ENCODE peak calls at places on chromosomes 16 and 17, in eight cellular contexts. G, E, R, J, D, S, M and C are unnamed samples.
A peak's percentile ranks its signal among the peaks of the same experiment; 100 is the strongest.

GRCh38 chr16:86566601-86566965 is at the start of gene FOXC2:
- DNase-seq in R (peak; percentile 57), M (no peak), S (peak; percentile 20), D (no peak), G (peak; percentile 97), J (no peak), E (no peak), C (peak; percentile 100)

GRCh38 chr17:691423-691822 is 23.2 kb downstream of the VPS53 start:
- DNase-seq in G (no peak), D (no peak), R (no peak), E (no peak), S (no peak), J (no peak), M (no peak), C (peak; percentile 20)

GRCh38 chr17:4101127-4101798 is 41.6 kb downstream of the ZZEF1 start:
- DNase-seq in J (no peak), R (no peak), D (no peak), G (peak; percentile 84), M (no peak), E (no peak), S (peak; percentile 49), C (no peak)

GRCh38 chr17:10698116-10698818 is 873 bp downstream of the ADPRM start:
- DNase-seq in J (no peak), M (no peak), E (no peak), G (peak; percentile 39), R (no peak), D (no peak), S (peak; percentile 16), C (no peak)

GRCh38 chr16:49458221-49458620 is 84.6 kb downstream of the C16orf78 start:
- DNase-seq in R (no peak), D (no peak), G (no peak), S (no peak), E (no peak), J (no peak), M (peak; percentile 42), C (no peak)

GRCh38 chr16:81403601-81404391 is 40.8 kb upstream of the CMIP start:
- DNase-seq in J (peak; percentile 1), E (peak; percentile 72), S (peak; percentile 81), M (peak; percentile 90), D (peak; percentile 19), G (peak; percentile 91), R (peak; percentile 90), C (peak; percentile 55)

GRCh38 chr16:56767018-56767417 is 37.1 kb downstream of the NUP93 start:
- DNase-seq in D (no peak), G (no peak), J (no peak), E (no peak), M (no peak), R (no peak), S (no peak), C (no peak)

GRCh38 chr17:50945779-50946222 is 79.6 kb upstream of the TOB1 start:
- DNase-seq in J (no peak), S (no peak), M (no peak), R (no peak), E (no peak), G (no peak), D (no peak), C (no peak)

GRCh38 chr17:17181666-17182600 is 24.2 kb downstream of the PLD6 start:
- DNase-seq in M (peak; percentile 75), D (no peak), R (peak; percentile 31), S (no peak), G (no peak), J (no peak), E (no peak), C (no peak)

GRCh38 chr17:1779571-1780074 is 17.8 kb downstream of the SERPINF1 start:
- DNase-seq in M (no peak), G (peak; percentile 79), J (no peak), D (no peak), S (no peak), R (no peak), E (no peak), C (peak; percentile 75)

GRCh38 chr17:59056857-59057256 is 49.8 kb downstream of the TRIM37 start:
- DNase-seq in S (no peak), E (no peak), D (no peak), R (no peak), M (no peak), G (no peak), J (no peak), C (no peak)

GRCh38 chr16:50308237-50308965 is 42.0 kb downstream of the ADCY7 start:
- DNase-seq in D (no peak), E (no peak), M (peak; percentile 46), J (no peak), S (no peak), G (no peak), R (no peak), C (no peak)

GRCh38 chr16:67954421-67955196 is 10.7 kb upstream of the LCAT start:
- DNase-seq in S (no peak), G (no peak), E (no peak), R (no peak), M (no peak), J (no peak), D (no peak), C (no peak)

GRCh38 chr17:77254961-77255741 is 114.4 kb downstream of the SEC14L1 start:
- DNase-seq in E (no peak), J (no peak), M (no peak), R (no peak), G (peak; percentile 25), D (no peak), S (no peak), C (peak; percentile 98)

GRCh38 chr17:51391992-51392654 is 131.8 kb downstream of the UTP18 start:
- DNase-seq in M (no peak), E (no peak), R (no peak), S (no peak), D (no peak), G (no peak), J (no peak), C (peak; percentile 33)

GRCh38 chr17:71208111-71208704 is 912.6 kb upstream of the SOX9 start:
- DNase-seq in J (no peak), S (no peak), M (no peak), E (no peak), G (no peak), D (no peak), R (no peak), C (no peak)

GRCh38 chr17:71071041-71071440 is 901.7 kb downstream of the KCNJ2 start:
- DNase-seq in R (no peak), S (no peak), G (no peak), D (no peak), J (no peak), M (no peak), E (no peak), C (no peak)

GRCh38 chr16:78075800-78076199 is 23.7 kb upstream of the WWOX start:
- DNase-seq in G (no peak), S (no peak), J (no peak), R (no peak), M (no peak), E (no peak), D (no peak), C (no peak)

GRCh38 chr16:57507414-57508083 is 21.3 kb upstream of the DOK4 start:
- DNase-seq in R (no peak), D (no peak), J (no peak), M (no peak), G (no peak), S (no peak), E (peak; percentile 74), C (no peak)

GRCh38 chr17:65366102-65366844 is 195.2 kb downstream of the AXIN2 start:
- DNase-seq in J (no peak), M (no peak), R (peak; percentile 56), D (no peak), G (peak; percentile 21), S (no peak), E (no peak), C (no peak)

GRCh38 chr17:7988750-7989178 is 13.7 kb upstream of the GUCY2D start:
- DNase-seq in G (peak; percentile 92), S (peak; percentile 88), D (peak; percentile 63), E (peak; percentile 62), J (peak; percentile 62), M (no peak), R (peak; percentile 71), C (no peak)

GRCh38 chr17:77088455-77089117 is 52.2 kb upstream of the SEC14L1 start:
- DNase-seq in R (peak; percentile 88), M (peak; percentile 89), D (peak; percentile 96), G (peak; percentile 98), E (peak; percentile 93), J (peak; percentile 72), S (peak; percentile 94), C (peak; percentile 96)

GRCh38 chr17:53058031-53058430 is 764.7 kb upstream of the KIF2B start:
- DNase-seq in D (no peak), R (no peak), M (no peak), E (no peak), G (no peak), S (no peak), J (no peak), C (no peak)

GRCh38 chr17:28272166-28272565 is 46.8 kb upstream of the TMEM97 start:
- DNase-seq in G (no peak), J (no peak), E (no peak), S (no peak), R (no peak), D (no peak), M (no peak), C (peak; percentile 72)

GRCh38 chr16:54630284-54630967 is 300.2 kb upstream of the IRX5 start:
- DNase-seq in R (no peak), J (no peak), S (no peak), M (no peak), D (no peak), G (no peak), E (no peak), C (peak; percentile 83)

GRCh38 chr17:49723423-49723822 is 15.7 kb upstream of the SLC35B1 start:
- DNase-seq in D (no peak), J (no peak), E (no peak), R (no peak), S (no peak), G (no peak), M (no peak), C (no peak)

GRCh38 chr17:37247825-37248224 is 128.0 kb upstream of the C17orf78 start:
- DNase-seq in D (no peak), G (no peak), M (no peak), R (no peak), S (no peak), E (no peak), J (no peak), C (no peak)

GRCh38 chr16:66600484-66600883 is 4.0 kb upstream of the CMTM3 start:
- DNase-seq in S (no peak), J (no peak), E (no peak), M (no peak), G (no peak), R (no peak), D (no peak), C (no peak)

GRCh38 chr16:13992976-13993375 is 73.0 kb downstream of the ERCC4 start:
- DNase-seq in R (no peak), E (no peak), M (no peak), D (no peak), G (no peak), J (no peak), S (no peak), C (no peak)